ENCODE peak calls at places on chromosomes 5 and 9, in nine cellular contexts. O, E, A, K, U, R, B, N and D are unnamed samples.

GRCh38 chr5:11777096-11777495 is 127.2 kb downstream of the CTNND2 start:
- DNase-seq in O (no peak), E (no peak), A (no peak), K (no peak), U (no peak), R (no peak), B (no peak), N (no peak), D (no peak)

GRCh38 chr5:91146905-91147600 is 236.1 kb downstream of the ARRDC3 start:
- DNase-seq in O (no peak), E (no peak), A (peak; percentile 83), K (no peak), U (no peak), R (no peak), B (no peak), N (no peak), D (no peak)

GRCh38 chr9:34759432-34760134 is 49.6 kb upstream of the CCL21 start:
- DNase-seq in O (no peak), E (no peak), A (no peak), K (no peak), U (no peak), R (no peak), B (no peak), N (no peak), D (no peak)

GRCh38 chr5:55923177-55923872 is 71.4 kb downstream of the IL6ST start:
- DNase-seq in O (no peak), E (peak; percentile 28), A (no peak), K (no peak), U (peak; percentile 73), R (no peak), B (peak; percentile 46), N (no peak), D (no peak)

GRCh38 chr5:8508196-8508595 is 639.2 kb downstream of the MTRR start:
- DNase-seq in O (no peak), E (no peak), A (no peak), K (no peak), U (no peak), R (no peak), B (no peak), N (no peak), D (no peak)

GRCh38 chr5:179304466-179304865 is 40.8 kb downstream of the ADAMTS2 start:
- DNase-seq in O (no peak), E (no peak), A (no peak), K (no peak), U (no peak), R (no peak), B (no peak), N (no peak), D (no peak)

GRCh38 chr5:79109527-79110492 is 1.8 kb upstream of the BHMT start:
- DNase-seq in O (peak; percentile 42), E (peak; percentile 23), A (peak; percentile 53), K (no peak), U (peak; percentile 67), R (no peak), B (peak; percentile 59), N (no peak), D (no peak)

GRCh38 chr5:24351285-24351684 is 293.5 kb downstream of the CDH10 start:
- DNase-seq in O (no peak), E (no peak), A (no peak), K (no peak), U (no peak), R (no peak), B (no peak), N (no peak), D (peak; percentile 38)

GRCh38 chr5:14407051-14407450 is 174.5 kb upstream of the OTULINL start:
- DNase-seq in O (no peak), E (no peak), A (no peak), K (no peak), U (no peak), R (no peak), B (no peak), N (no peak), D (no peak)

GRCh38 chr9:137534256-137535119 is 15.7 kb downstream of the PNPLA7 start:
- DNase-seq in O (no peak), E (no peak), A (peak; percentile 67), K (peak; percentile 75), U (no peak), R (no peak), B (peak; percentile 86), N (peak; percentile 85), D (no peak)

GRCh38 chr5:148391422-148391821 is 7.7 kb downstream of the FBXO38 start:
- DNase-seq in O (no peak), E (no peak), A (no peak), K (peak; percentile 23), U (no peak), R (no peak), B (peak; percentile 34), N (no peak), D (no peak)
- H3K4me1 ChIP-seq in O (peaks cover 36% of the 10 kb centered on the region), E (peaks cover 86% of the 10 kb centered on the region), A (no peaks in the 10 kb centered on the region), K (peaks cover 2% of the 10 kb centered on the region), U (peaks cover 7% of the 10 kb centered on the region), R (no peaks in the 10 kb centered on the region), B (no peaks in the 10 kb centered on the region), N (peaks cover 6% of the 10 kb centered on the region), D (no peaks in the 10 kb centered on the region)

GRCh38 chr5:143229426-143229895 is 174.0 kb downstream of the NR3C1 start:
- DNase-seq in O (no peak), E (no peak), A (no peak), K (no peak), U (no peak), R (no peak), B (no peak), N (no peak), D (no peak)

GRCh38 chr5:143231426-143231825 is 172.1 kb downstream of the NR3C1 start:
- DNase-seq in O (no peak), E (no peak), A (no peak), K (no peak), U (no peak), R (no peak), B (no peak), N (no peak), D (no peak)

GRCh38 chr5:143231973-143232812 is 171.3 kb downstream of the NR3C1 start:
- DNase-seq in O (no peak), E (no peak), A (no peak), K (no peak), U (no peak), R (no peak), B (no peak), N (no peak), D (no peak)

GRCh38 chr5:143229896-143230675 is 173.4 kb downstream of the NR3C1 start:
- DNase-seq in O (no peak), E (no peak), A (no peak), K (no peak), U (no peak), R (no peak), B (peak; percentile 40), N (no peak), D (peak; percentile 83)

DNA sequence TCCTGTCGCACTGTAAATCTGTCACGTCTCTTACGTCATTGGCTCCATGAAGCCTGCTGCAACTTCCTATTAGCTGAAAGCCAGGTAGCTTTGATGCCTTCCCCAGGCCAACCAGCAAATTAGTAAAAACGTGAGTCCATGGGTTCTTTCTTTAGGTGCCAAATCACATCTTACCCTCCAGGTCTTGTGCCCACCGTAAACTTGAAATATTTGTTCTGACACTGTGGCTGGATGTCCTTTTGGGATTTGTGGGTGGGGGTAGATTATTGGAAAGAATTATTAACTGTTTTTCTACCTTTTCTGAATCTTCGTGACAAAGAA is 172.8 kb downstream of the NR3C1 start:
- DNase-seq in O (no peak), E (no peak), A (no peak), K (no peak), U (no peak), R (no peak), B (no peak), N (no peak), D (no peak)
- H3K4me1 ChIP-seq in O (peaks cover 16% of the 10 kb centered on the region), E (peaks cover 22% of the 10 kb centered on the region), A (no peaks in the 10 kb centered on the region), K (peaks cover 6% of the 10 kb centered on the region), U (peaks cover 2% of the 10 kb centered on the region), R (no peaks in the 10 kb centered on the region), B (no peaks in the 10 kb centered on the region), N (no peaks in the 10 kb centered on the region), D (peaks cover 18% of the 10 kb centered on the region)

DNA sequence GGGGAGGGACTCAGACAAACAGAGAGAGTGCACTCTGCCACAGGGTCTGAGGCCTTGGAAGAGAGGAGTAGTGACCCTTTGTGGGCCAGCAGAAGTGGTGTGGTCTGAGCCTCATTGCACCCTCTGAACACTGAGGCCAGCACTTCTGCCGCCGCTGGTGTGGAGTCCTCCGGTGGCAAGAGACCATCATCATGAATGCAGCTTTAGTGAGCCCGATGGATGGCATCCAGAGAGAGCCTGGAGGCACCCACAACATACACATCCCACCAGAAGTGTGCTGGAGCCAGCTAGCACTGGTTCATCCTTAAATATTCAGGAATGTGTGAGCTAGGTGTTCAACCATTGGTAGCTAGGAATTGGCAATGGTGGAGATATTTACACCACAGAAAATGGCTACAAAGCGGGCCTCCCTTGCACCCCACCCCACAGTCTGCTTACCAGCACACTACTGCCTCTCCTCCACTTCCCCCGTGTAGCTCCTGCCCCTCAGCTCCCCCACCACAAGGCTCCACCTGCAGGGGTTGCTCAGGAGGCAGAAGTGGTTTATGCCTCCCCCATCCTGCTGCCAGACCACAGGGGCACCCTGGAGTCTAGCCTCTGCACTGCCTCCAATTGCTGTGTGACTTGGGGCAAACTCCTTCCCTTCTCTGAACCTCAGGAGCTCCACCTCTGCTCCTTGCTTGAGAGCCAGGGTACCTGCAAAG is 16.4 kb downstream of the SLC6A7 start:
- DNase-seq in O (no peak), E (no peak), A (no peak), K (no peak), U (no peak), R (no peak), B (peak; percentile 22), N (no peak), D (no peak)
- H3K4me1 ChIP-seq in O (peaks cover 6% of the 10 kb centered on the region), E (peaks cover 7% of the 10 kb centered on the region), A (peaks cover 7% of the 10 kb centered on the region), K (no peaks in the 10 kb centered on the region), U (no peaks in the 10 kb centered on the region), R (no peaks in the 10 kb centered on the region), B (peaks cover 2% of the 10 kb centered on the region), N (no peaks in the 10 kb centered on the region), D (no peaks in the 10 kb centered on the region)

GRCh38 chr5:73629456-73629855 is 3.5 kb downstream of the ARHGEF28 start:
- DNase-seq in O (no peak), E (no peak), A (no peak), K (no peak), U (no peak), R (no peak), B (no peak), N (no peak), D (no peak)

GRCh38 chr5:73636408-73636807 is 10.4 kb downstream of the ARHGEF28 start:
- DNase-seq in O (no peak), E (no peak), A (no peak), K (no peak), U (no peak), R (no peak), B (no peak), N (no peak), D (no peak)

GRCh38 chr5:73630760-73631159 is 4.8 kb downstream of the ARHGEF28 start:
- DNase-seq in O (no peak), E (no peak), A (peak; percentile 34), K (no peak), U (no peak), R (no peak), B (no peak), N (no peak), D (no peak)

GRCh38 chr5:73631500-73631899 is 5.5 kb downstream of the ARHGEF28 start:
- DNase-seq in O (no peak), E (no peak), A (no peak), K (no peak), U (no peak), R (no peak), B (no peak), N (no peak), D (no peak)

DNA sequence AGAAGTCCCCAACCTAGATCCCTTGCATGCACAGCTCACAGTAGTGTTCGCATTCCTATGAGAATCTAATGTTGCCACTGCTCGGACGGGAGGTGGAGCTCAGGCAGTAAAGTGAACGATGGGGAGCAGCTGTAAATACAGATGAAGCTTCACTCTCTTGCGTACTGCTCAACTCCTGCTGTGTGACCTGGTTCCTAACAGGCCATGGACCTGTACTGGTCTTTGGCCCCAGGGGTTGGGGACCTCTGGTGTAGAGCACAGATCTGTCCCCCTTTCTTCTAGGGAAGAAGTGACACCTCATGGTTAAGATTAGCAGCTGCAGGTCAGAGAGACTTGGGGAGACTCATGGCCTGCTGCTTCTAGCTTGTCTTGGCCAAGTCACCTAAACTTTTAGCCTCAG is 7.1 kb downstream of the ARHGEF28 start:
- DNase-seq in O (no peak), E (no peak), A (no peak), K (no peak), U (no peak), R (no peak), B (peak; percentile 14), N (no peak), D (no peak)
- H3K4me1 ChIP-seq in O (no peaks in the 10 kb centered on the region), E (no peaks in the 10 kb centered on the region), A (no peaks in the 10 kb centered on the region), K (peaks cover 10% of the 10 kb centered on the region), U (no peaks in the 10 kb centered on the region), R (no peaks in the 10 kb centered on the region), B (no peaks in the 10 kb centered on the region), N (no peaks in the 10 kb centered on the region), D (peaks cover 4% of the 10 kb centered on the region)